ENCODE peak calls at places on chromosome 5, in eight cellular contexts. One of them, this sample, is unnamed.

GRCh38 chr5:146751781-146752401 is 126.7 kb downstream of the PPP2R2B start:
- DNase-seq in AG09309: no peak
- DNase-seq in pancreas: no peak
- DNase-seq in skeletal muscle cell: no peak
- DNase-seq in stimulated activated CD4-positive, alpha-beta T cell treated with anti-CD3 and anti-CD28 coated beads, Interleukin-15, amount 100 ng/mL, for 1 hour: peak
- DNase-seq in CD8-positive, alpha-beta T cell: peak
- DNase-seq in neural crest cell: no peak
- DNase-seq in choroid plexus epithelial cell: no peak
- DNase-seq in this sample: no peak

GRCh38 chr5:139710370-139711066 is 62.4 kb downstream of the CXXC5 start:
- DNase-seq in AG09309: no peak
- DNase-seq in pancreas: peak
- DNase-seq in skeletal muscle cell: no peak
- DNase-seq in stimulated activated CD4-positive, alpha-beta T cell treated with anti-CD3 and anti-CD28 coated beads, Interleukin-15, amount 100 ng/mL, for 1 hour: no peak
- DNase-seq in CD8-positive, alpha-beta T cell: peak
- DNase-seq in neural crest cell: no peak
- DNase-seq in choroid plexus epithelial cell: peak
- DNase-seq in this sample: peak

GRCh38 chr5:34001231-34001935 is 6.5 kb downstream of the AMACR start:
- DNase-seq in AG09309: no peak
- DNase-seq in pancreas: peak
- DNase-seq in skeletal muscle cell: no peak
- DNase-seq in stimulated activated CD4-positive, alpha-beta T cell treated with anti-CD3 and anti-CD28 coated beads, Interleukin-15, amount 100 ng/mL, for 1 hour: no peak
- DNase-seq in CD8-positive, alpha-beta T cell: no peak
- DNase-seq in neural crest cell: no peak
- DNase-seq in choroid plexus epithelial cell: peak
- DNase-seq in this sample: no peak

GRCh38 chr5:144135113-144135762 is 35.2 kb downstream of the YIPF5 start:
- DNase-seq in AG09309: no peak
- DNase-seq in pancreas: no peak
- DNase-seq in skeletal muscle cell: no peak
- DNase-seq in stimulated activated CD4-positive, alpha-beta T cell treated with anti-CD3 and anti-CD28 coated beads, Interleukin-15, amount 100 ng/mL, for 1 hour: no peak
- DNase-seq in CD8-positive, alpha-beta T cell: no peak
- DNase-seq in neural crest cell: no peak
- DNase-seq in choroid plexus epithelial cell: peak
- DNase-seq in this sample: no peak

GRCh38 chr5:109005611-109006010 is 257.9 kb downstream of the FER start:
- DNase-seq in AG09309: no peak
- DNase-seq in pancreas: no peak
- DNase-seq in skeletal muscle cell: no peak
- DNase-seq in stimulated activated CD4-positive, alpha-beta T cell treated with anti-CD3 and anti-CD28 coated beads, Interleukin-15, amount 100 ng/mL, for 1 hour: no peak
- DNase-seq in CD8-positive, alpha-beta T cell: no peak
- DNase-seq in neural crest cell: no peak
- DNase-seq in choroid plexus epithelial cell: peak
- DNase-seq in this sample: no peak

GRCh38 chr5:133348406-133348805 is 263.9 kb downstream of the FSTL4 start:
- DNase-seq in AG09309: no peak
- DNase-seq in pancreas: no peak
- DNase-seq in skeletal muscle cell: no peak
- DNase-seq in stimulated activated CD4-positive, alpha-beta T cell treated with anti-CD3 and anti-CD28 coated beads, Interleukin-15, amount 100 ng/mL, for 1 hour: no peak
- DNase-seq in CD8-positive, alpha-beta T cell: no peak
- DNase-seq in neural crest cell: no peak
- DNase-seq in choroid plexus epithelial cell: no peak
- DNase-seq in this sample: no peak

GRCh38 chr5:136811086-136811485 is 445.7 kb upstream of the TRPC7 start:
- DNase-seq in AG09309: no peak
- DNase-seq in pancreas: no peak
- DNase-seq in skeletal muscle cell: no peak
- DNase-seq in stimulated activated CD4-positive, alpha-beta T cell treated with anti-CD3 and anti-CD28 coated beads, Interleukin-15, amount 100 ng/mL, for 1 hour: no peak
- DNase-seq in CD8-positive, alpha-beta T cell: no peak
- DNase-seq in neural crest cell: no peak
- DNase-seq in choroid plexus epithelial cell: peak
- DNase-seq in this sample: no peak

GRCh38 chr5:40437452-40437861 is 242.3 kb upstream of the PTGER4 start:
- DNase-seq in AG09309: peak
- DNase-seq in pancreas: no peak
- DNase-seq in skeletal muscle cell: peak
- DNase-seq in stimulated activated CD4-positive, alpha-beta T cell treated with anti-CD3 and anti-CD28 coated beads, Interleukin-15, amount 100 ng/mL, for 1 hour: no peak
- DNase-seq in CD8-positive, alpha-beta T cell: peak
- DNase-seq in neural crest cell: no peak
- DNase-seq in choroid plexus epithelial cell: peak
- DNase-seq in this sample: no peak

GRCh38 chr5:152170350-152170749 is 234.7 kb downstream of the NMUR2 start:
- DNase-seq in AG09309: no peak
- DNase-seq in pancreas: no peak
- DNase-seq in skeletal muscle cell: no peak
- DNase-seq in stimulated activated CD4-positive, alpha-beta T cell treated with anti-CD3 and anti-CD28 coated beads, Interleukin-15, amount 100 ng/mL, for 1 hour: no peak
- DNase-seq in CD8-positive, alpha-beta T cell: no peak
- DNase-seq in neural crest cell: no peak
- DNase-seq in choroid plexus epithelial cell: no peak
- DNase-seq in this sample: no peak

GRCh38 chr5:135483254-135483653 is 31.1 kb upstream of the TIFAB start:
- DNase-seq in AG09309: no peak
- DNase-seq in pancreas: no peak
- DNase-seq in skeletal muscle cell: no peak
- DNase-seq in stimulated activated CD4-positive, alpha-beta T cell treated with anti-CD3 and anti-CD28 coated beads, Interleukin-15, amount 100 ng/mL, for 1 hour: no peak
- DNase-seq in CD8-positive, alpha-beta T cell: no peak
- DNase-seq in neural crest cell: no peak
- DNase-seq in choroid plexus epithelial cell: no peak
- DNase-seq in this sample: no peak

GRCh38 chr5:167833456-167833855 is 458.0 kb upstream of the WWC1 start:
- DNase-seq in AG09309: no peak
- DNase-seq in pancreas: no peak
- DNase-seq in skeletal muscle cell: no peak
- DNase-seq in stimulated activated CD4-positive, alpha-beta T cell treated with anti-CD3 and anti-CD28 coated beads, Interleukin-15, amount 100 ng/mL, for 1 hour: no peak
- DNase-seq in CD8-positive, alpha-beta T cell: no peak
- DNase-seq in neural crest cell: no peak
- DNase-seq in choroid plexus epithelial cell: no peak
- DNase-seq in this sample: no peak

GRCh38 chr5:173310861-173311515 is 17.2 kb downstream of the STC2 start:
- DNase-seq in AG09309: no peak
- DNase-seq in pancreas: no peak
- DNase-seq in skeletal muscle cell: no peak
- DNase-seq in stimulated activated CD4-positive, alpha-beta T cell treated with anti-CD3 and anti-CD28 coated beads, Interleukin-15, amount 100 ng/mL, for 1 hour: no peak
- DNase-seq in CD8-positive, alpha-beta T cell: no peak
- DNase-seq in neural crest cell: no peak
- DNase-seq in choroid plexus epithelial cell: no peak
- DNase-seq in this sample: no peak

GRCh38 chr5:179421156-179421895 is 76.1 kb upstream of the ADAMTS2 start:
- DNase-seq in AG09309: no peak
- DNase-seq in pancreas: no peak
- DNase-seq in skeletal muscle cell: no peak
- DNase-seq in stimulated activated CD4-positive, alpha-beta T cell treated with anti-CD3 and anti-CD28 coated beads, Interleukin-15, amount 100 ng/mL, for 1 hour: no peak
- DNase-seq in CD8-positive, alpha-beta T cell: no peak
- DNase-seq in neural crest cell: no peak
- DNase-seq in choroid plexus epithelial cell: no peak
- DNase-seq in this sample: peak

GRCh38 chr5:72511371-72512178 is 4.4 kb upstream of the ZNF366 start:
- DNase-seq in AG09309: no peak
- DNase-seq in pancreas: no peak
- DNase-seq in skeletal muscle cell: no peak
- DNase-seq in stimulated activated CD4-positive, alpha-beta T cell treated with anti-CD3 and anti-CD28 coated beads, Interleukin-15, amount 100 ng/mL, for 1 hour: no peak
- DNase-seq in CD8-positive, alpha-beta T cell: no peak
- DNase-seq in neural crest cell: no peak
- DNase-seq in choroid plexus epithelial cell: peak
- DNase-seq in this sample: no peak

GRCh38 chr5:124236366-124237231 is 509.8 kb downstream of the ZNF608 start:
- DNase-seq in AG09309: no peak
- DNase-seq in pancreas: no peak
- DNase-seq in skeletal muscle cell: peak
- DNase-seq in stimulated activated CD4-positive, alpha-beta T cell treated with anti-CD3 and anti-CD28 coated beads, Interleukin-15, amount 100 ng/mL, for 1 hour: no peak
- DNase-seq in CD8-positive, alpha-beta T cell: no peak
- DNase-seq in neural crest cell: no peak
- DNase-seq in choroid plexus epithelial cell: no peak
- DNase-seq in this sample: no peak

GRCh38 chr5:172658869-172659513 is 17.9 kb downstream of the NEURL1B start:
- DNase-seq in AG09309: no peak
- DNase-seq in pancreas: peak
- DNase-seq in skeletal muscle cell: no peak
- DNase-seq in stimulated activated CD4-positive, alpha-beta T cell treated with anti-CD3 and anti-CD28 coated beads, Interleukin-15, amount 100 ng/mL, for 1 hour: no peak
- DNase-seq in CD8-positive, alpha-beta T cell: no peak
- DNase-seq in neural crest cell: no peak
- DNase-seq in choroid plexus epithelial cell: no peak
- DNase-seq in this sample: no peak

GRCh38 chr5:36651775-36652685 is 45.6 kb downstream of the SLC1A3 start:
- DNase-seq in AG09309: no peak
- DNase-seq in pancreas: no peak
- DNase-seq in skeletal muscle cell: no peak
- DNase-seq in stimulated activated CD4-positive, alpha-beta T cell treated with anti-CD3 and anti-CD28 coated beads, Interleukin-15, amount 100 ng/mL, for 1 hour: no peak
- DNase-seq in CD8-positive, alpha-beta T cell: no peak
- DNase-seq in neural crest cell: no peak
- DNase-seq in choroid plexus epithelial cell: no peak
- DNase-seq in this sample: no peak

GRCh38 chr5:1934801-1935429 is 52.2 kb upstream of the IRX4 start:
- DNase-seq in AG09309: no peak
- DNase-seq in pancreas: no peak
- DNase-seq in skeletal muscle cell: no peak
- DNase-seq in stimulated activated CD4-positive, alpha-beta T cell treated with anti-CD3 and anti-CD28 coated beads, Interleukin-15, amount 100 ng/mL, for 1 hour: no peak
- DNase-seq in CD8-positive, alpha-beta T cell: no peak
- DNase-seq in neural crest cell: no peak
- DNase-seq in choroid plexus epithelial cell: no peak
- DNase-seq in this sample: peak

GRCh38 chr5:53099546-53099945 is 10.0 kb downstream of the MOCS2 start:
- DNase-seq in AG09309: no peak
- DNase-seq in pancreas: no peak
- DNase-seq in skeletal muscle cell: no peak
- DNase-seq in stimulated activated CD4-positive, alpha-beta T cell treated with anti-CD3 and anti-CD28 coated beads, Interleukin-15, amount 100 ng/mL, for 1 hour: no peak
- DNase-seq in CD8-positive, alpha-beta T cell: no peak
- DNase-seq in neural crest cell: no peak
- DNase-seq in choroid plexus epithelial cell: peak
- DNase-seq in this sample: no peak

This sample was measured in H7.